ENCODE peak calls at places on chromosomes 11 and 22, in four cellular contexts. P is transverse colon, B is A549, Y is stomach. U is an unnamed sample.

GRCh38 chr22:34866501-34867171 is 199.3 kb upstream of the ISX start:
- DNase-seq in P (no peak), B (no peak), Y (no peak), U (no peak)

GRCh38 chr11:88188251-88189030 is 13.2 kb upstream of the RAB38 start:
- DNase-seq in P (no peak), B (no peak), Y (no peak), U (no peak)

GRCh38 chr22:46827072-46827780 is 64.8 kb downstream of the TBC1D22A start:
- DNase-seq in P (no peak), B (no peak), Y (no peak), U (no peak)

GRCh38 chr22:38414009-38414395 is 41.0 kb downstream of the KCNJ4 start:
- DNase-seq in P (no peak), B (no peak), Y (no peak), U (no peak)

GRCh38 chr11:85431319-85431718 is 195.8 kb downstream of the DLG2 start:
- DNase-seq in P (no peak), B (no peak), Y (no peak), U (no peak)

GRCh38 chr11:1025410-1026162 is 10.9 kb downstream of the MUC6 start:
- DNase-seq in P (no peak), B (no peak), Y (no peak), U (peak)

GRCh38 chr11:126561327-126561893 is 205.9 kb downstream of the ST3GAL4 start:
- DNase-seq in P (no peak), B (no peak), Y (no peak), U (no peak)

GRCh38 chr11:73158356-73159051 is 16.4 kb upstream of the FCHSD2 start:
- DNase-seq in P (no peak), B (no peak), Y (no peak), U (no peak)

GRCh38 chr22:19271856-19272535 is 19.5 kb downstream of the CLTCL1 start:
- DNase-seq in P (no peak), B (peak), Y (no peak), U (no peak)

GRCh38 chr11:46892838-46893237 is 25.5 kb downstream of the LRP4 start:
- DNase-seq in P (no peak), B (no peak), Y (no peak), U (no peak)

GRCh38 chr22:19378362-19378711 is 53.2 kb downstream of the HIRA start:
- DNase-seq in P (no peak), B (no peak), Y (no peak), U (no peak)

GRCh38 chr11:117950999-117951961 is 22.1 kb upstream of the TMPRSS13 start:
- DNase-seq in P (peak), B (no peak), Y (no peak), U (no peak)

GRCh38 chr11:1928891-1929541 is 9.5 kb downstream of the TNNT3 start:
- DNase-seq in P (no peak), B (no peak), Y (no peak), U (peak)

GRCh38 chr11:3857628-3858027 is 2.2 kb downstream of the STIM1 start:
- DNase-seq in P (no peak), B (no peak), Y (no peak), U (no peak)

GRCh38 chr11:19409307-19409706 is 168.6 kb upstream of the E2F8 start:
- DNase-seq in P (no peak), B (no peak), Y (no peak), U (no peak)

GRCh38 chr22:24002849-24003248 is 2.4 kb downstream of the GSTT4 start:
- DNase-seq in P (no peak), B (no peak), Y (no peak), U (no peak)

GRCh38 chr11:29482510-29482909 is 534.3 kb downstream of the KCNA4 start:
- DNase-seq in P (no peak), B (no peak), Y (no peak), U (no peak)

GRCh38 chr11:132114185-132114584 is 743.8 kb downstream of the NTM start:
- DNase-seq in P (peak), B (no peak), Y (peak), U (no peak)

GRCh38 chr22:22590136-22590891 is 31.2 kb upstream of the PRAME start:
- DNase-seq in P (no peak), B (no peak), Y (no peak), U (no peak)

GRCh38 chr22:48576333-48577013 is 1251.2 kb downstream of the BRD1 start:
- DNase-seq in P (no peak), B (peak), Y (no peak), U (peak)

GRCh38 chr22:50581031-50581949 is 1.4 kb downstream of the CHKB start:
- DNase-seq in P (no peak), B (no peak), Y (no peak), U (no peak)

GRCh38 chr11:13140028-13140870 is 131.1 kb downstream of the RASSF10 start:
- DNase-seq in P (peak), B (peak), Y (peak), U (no peak)

GRCh38 chr11:551596-551995 is 8.9 kb downstream of the LMNTD2 start:
- DNase-seq in P (no peak), B (no peak), Y (no peak), U (peak)

GRCh38 chr11:120392791-120393190 is 56.6 kb downstream of the ARHGEF12 start:
- DNase-seq in P (no peak), B (no peak), Y (no peak), U (no peak)

GRCh38 chr11:132704796-132705375 is 827.4 kb downstream of the OPCML start:
- DNase-seq in P (no peak), B (no peak), Y (peak), U (no peak)

GRCh38 chr22:17945851-17946690 is 78.3 kb downstream of the MICAL3 start:
- DNase-seq in P (no peak), B (no peak), Y (peak), U (no peak)
- TF ChIP-seq CTCF in P (no peak), B (no peak), Y (no peak), U (no peak)

GRCh38 chr22:27212617-27213177 is 555.3 kb downstream of the MIAT start:
- DNase-seq in P (peak), B (peak), Y (no peak), U (no peak)
- TF ChIP-seq EP300 in P (peak), B (peak), Y (peak), U (no peak)

GRCh38 chr11:129894281-129895125 is 875 bp downstream of the NFRKB start:
- DNase-seq in P (no peak), B (no peak), Y (no peak), U (no peak)

GRCh38 chr11:129895126-129896041 is at the start of gene NFRKB:
- DNase-seq in P (peak), B (peak), Y (peak), U (peak)

GRCh38 chr11:129896062-129896461 is 684 bp upstream of the NFRKB start:
- DNase-seq in P (no peak), B (peak), Y (no peak), U (peak)
- H3K27ac ChIP-seq in P (peak), B (peak), Y (peak), U (peak)

DNA sequence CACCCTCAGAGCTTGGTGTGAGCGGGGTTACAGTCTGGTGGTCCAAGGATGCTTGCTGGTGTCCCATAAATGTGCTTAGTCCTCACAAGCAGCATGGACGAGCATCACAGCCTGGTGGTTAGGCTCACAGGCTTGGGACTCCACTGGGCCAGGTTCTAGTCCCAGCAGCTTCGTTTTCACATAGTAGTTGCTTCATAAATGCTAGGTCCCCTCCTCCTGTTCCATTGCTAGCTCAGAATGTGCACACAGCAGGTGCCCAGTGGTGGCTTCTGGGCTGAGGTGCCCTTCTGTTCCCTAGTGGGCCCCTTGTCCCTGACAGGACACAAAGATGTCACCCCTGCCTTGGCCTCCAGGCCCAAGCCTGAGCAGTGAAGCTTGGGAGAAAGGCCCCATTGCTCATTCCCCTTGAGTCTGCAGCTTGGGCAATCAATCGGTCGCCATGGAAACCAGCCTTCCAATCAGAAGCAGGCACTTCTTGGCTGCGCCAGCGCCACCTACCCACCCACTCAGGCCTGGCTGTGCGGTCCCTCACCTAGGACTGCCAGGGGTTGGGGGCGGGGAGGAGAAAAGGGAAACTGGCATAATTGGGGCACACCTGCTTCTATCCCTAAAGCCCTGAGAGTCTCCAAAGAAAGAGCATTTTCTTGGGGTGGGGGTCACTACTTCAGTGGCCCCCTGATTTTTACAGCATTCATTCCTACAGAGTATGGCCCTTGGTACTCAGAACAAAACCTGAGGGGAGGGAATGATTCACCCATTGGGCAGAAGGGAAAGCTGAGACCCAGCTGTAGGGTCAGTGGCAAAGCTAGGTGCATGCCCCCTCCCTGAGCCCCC is 48.1 kb downstream of the CYTH4 start:
- DNase-seq in P (peak), B (peak), Y (peak), U (peak)
- TF ChIP-seq CTCF in P (no peak), B (peak), Y (no peak), U (no peak)

GRCh38 chr11:112627588-112628045 is 333.6 kb upstream of the NCAM1 start:
- DNase-seq in P (no peak), B (no peak), Y (no peak), U (no peak)
- TF ChIP-seq EP300 in P (no peak), B (no peak), Y (no peak), U (no peak)

DNA sequence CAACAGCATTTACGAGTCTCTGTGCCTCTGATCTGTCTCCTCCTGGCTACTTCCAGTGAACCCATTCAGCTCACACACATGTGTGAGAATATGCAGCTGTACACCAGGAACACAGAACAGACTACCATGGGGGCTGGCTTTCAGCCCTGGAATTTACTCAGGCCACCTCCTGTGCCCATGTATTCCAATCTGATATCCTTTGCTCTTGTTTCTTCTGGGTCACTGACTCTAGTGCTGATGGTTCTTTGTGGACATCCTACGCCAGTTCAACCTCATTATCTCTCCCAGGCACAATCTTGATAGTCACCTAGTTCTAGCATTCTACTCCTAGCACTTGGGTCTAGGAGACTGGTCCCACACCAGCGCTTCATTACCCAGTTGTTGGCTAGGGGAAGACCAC is 23.0 kb upstream of the ZC3H12C start:
- DNase-seq in P (no peak), B (no peak), Y (no peak), U (no peak)
- H3K27ac ChIP-seq in P (no peak), B (no peak), Y (no peak), U (peak)

GRCh38 chr11:62464655-62465054 is 45.8 kb downstream of the SCGB1A1 start:
- DNase-seq in P (no peak), B (no peak), Y (no peak), U (no peak)
- TF ChIP-seq CTCF in P (no peak), B (no peak), Y (no peak), U (no peak)

GRCh38 chr11:22681281-22681812 is 14.9 kb downstream of the GAS2 start:
- DNase-seq in P (no peak), B (no peak), Y (no peak), U (no peak)
- TF ChIP-seq EP300 in P (no peak), B (no peak), Y (no peak), U (no peak)